ENCODE peak calls at places on chromosomes 12 and 14, in eight cellular contexts. One of them, this sample, is unnamed.

GRCh38 chr12:12983420-12984035 is 16.5 kb downstream of the HEBP1 start:
- DNase-seq in activated CD4-positive, alpha-beta T cell treated with anti-CD3 and anti-CD28 coated beads, Interleukin-2, amount 10 ng/mL, durations not matched to agents 7 days and 5 days: peak
- DNase-seq in GM04503: no peak
- DNase-seq in neuronal stem cell: no peak
- DNase-seq in NCI-H524: peak
- DNase-seq in AG04450: no peak
- DNase-seq in AG09319: peak
- DNase-seq in activated naive CD8-positive, alpha-beta T cell treated with anti-CD3 and anti-CD28 coated beads, Interleukin-2, amount 50 U/mL, for 24 hours: no peak
- DNase-seq in this sample: peak

GRCh38 chr12:75872762-75873161 is 158.8 kb downstream of the PHLDA1 start:
- DNase-seq in activated CD4-positive, alpha-beta T cell treated with anti-CD3 and anti-CD28 coated beads, Interleukin-2, amount 10 ng/mL, durations not matched to agents 7 days and 5 days: no peak
- DNase-seq in GM04503: no peak
- DNase-seq in neuronal stem cell: no peak
- DNase-seq in NCI-H524: no peak
- DNase-seq in AG04450: no peak
- DNase-seq in AG09319: no peak
- DNase-seq in activated naive CD8-positive, alpha-beta T cell treated with anti-CD3 and anti-CD28 coated beads, Interleukin-2, amount 50 U/mL, for 24 hours: no peak
- DNase-seq in this sample: no peak

GRCh38 chr14:79584679-79585078 is 626.6 kb downstream of the DIO2 start:
- DNase-seq in activated CD4-positive, alpha-beta T cell treated with anti-CD3 and anti-CD28 coated beads, Interleukin-2, amount 10 ng/mL, durations not matched to agents 7 days and 5 days: no peak
- DNase-seq in GM04503: peak
- DNase-seq in neuronal stem cell: no peak
- DNase-seq in NCI-H524: no peak
- DNase-seq in AG04450: peak
- DNase-seq in AG09319: peak
- DNase-seq in activated naive CD8-positive, alpha-beta T cell treated with anti-CD3 and anti-CD28 coated beads, Interleukin-2, amount 50 U/mL, for 24 hours: no peak
- DNase-seq in this sample: no peak

GRCh38 chr14:70234066-70234950 is 45.6 kb upstream of the SLC8A3 start:
- DNase-seq in activated CD4-positive, alpha-beta T cell treated with anti-CD3 and anti-CD28 coated beads, Interleukin-2, amount 10 ng/mL, durations not matched to agents 7 days and 5 days: no peak
- DNase-seq in GM04503: no peak
- DNase-seq in neuronal stem cell: no peak
- DNase-seq in NCI-H524: no peak
- DNase-seq in AG04450: no peak
- DNase-seq in AG09319: no peak
- DNase-seq in activated naive CD8-positive, alpha-beta T cell treated with anti-CD3 and anti-CD28 coated beads, Interleukin-2, amount 50 U/mL, for 24 hours: no peak
- DNase-seq in this sample: no peak

GRCh38 chr12:70960484-70960883 is 39.9 kb upstream of the PTPRR start:
- DNase-seq in activated CD4-positive, alpha-beta T cell treated with anti-CD3 and anti-CD28 coated beads, Interleukin-2, amount 10 ng/mL, durations not matched to agents 7 days and 5 days: no peak
- DNase-seq in GM04503: no peak
- DNase-seq in neuronal stem cell: no peak
- DNase-seq in NCI-H524: no peak
- DNase-seq in AG04450: no peak
- DNase-seq in AG09319: no peak
- DNase-seq in activated naive CD8-positive, alpha-beta T cell treated with anti-CD3 and anti-CD28 coated beads, Interleukin-2, amount 50 U/mL, for 24 hours: no peak
- DNase-seq in this sample: no peak

GRCh38 chr14:24852312-24853060 is 197.5 kb downstream of the STXBP6 start:
- DNase-seq in activated CD4-positive, alpha-beta T cell treated with anti-CD3 and anti-CD28 coated beads, Interleukin-2, amount 10 ng/mL, durations not matched to agents 7 days and 5 days: no peak
- DNase-seq in GM04503: no peak
- DNase-seq in neuronal stem cell: no peak
- DNase-seq in NCI-H524: no peak
- DNase-seq in AG04450: no peak
- DNase-seq in AG09319: no peak
- DNase-seq in activated naive CD8-positive, alpha-beta T cell treated with anti-CD3 and anti-CD28 coated beads, Interleukin-2, amount 50 U/mL, for 24 hours: no peak
- DNase-seq in this sample: peak

GRCh38 chr12:31118831-31119530 is 45.3 kb downstream of the DDX11 start:
- DNase-seq in activated CD4-positive, alpha-beta T cell treated with anti-CD3 and anti-CD28 coated beads, Interleukin-2, amount 10 ng/mL, durations not matched to agents 7 days and 5 days: no peak
- DNase-seq in GM04503: no peak
- DNase-seq in neuronal stem cell: peak
- DNase-seq in NCI-H524: peak
- DNase-seq in AG04450: no peak
- DNase-seq in AG09319: no peak
- DNase-seq in activated naive CD8-positive, alpha-beta T cell treated with anti-CD3 and anti-CD28 coated beads, Interleukin-2, amount 50 U/mL, for 24 hours: no peak
- DNase-seq in this sample: peak

GRCh38 chr14:92651106-92651792 is 97.2 kb downstream of the LGMN start:
- DNase-seq in activated CD4-positive, alpha-beta T cell treated with anti-CD3 and anti-CD28 coated beads, Interleukin-2, amount 10 ng/mL, durations not matched to agents 7 days and 5 days: peak
- DNase-seq in GM04503: no peak
- DNase-seq in neuronal stem cell: no peak
- DNase-seq in NCI-H524: no peak
- DNase-seq in AG04450: no peak
- DNase-seq in AG09319: no peak
- DNase-seq in activated naive CD8-positive, alpha-beta T cell treated with anti-CD3 and anti-CD28 coated beads, Interleukin-2, amount 50 U/mL, for 24 hours: peak
- DNase-seq in this sample: no peak

GRCh38 chr14:59677771-59678211 is 101.2 kb upstream of the CCDC175 start:
- DNase-seq in activated CD4-positive, alpha-beta T cell treated with anti-CD3 and anti-CD28 coated beads, Interleukin-2, amount 10 ng/mL, durations not matched to agents 7 days and 5 days: no peak
- DNase-seq in GM04503: peak
- DNase-seq in neuronal stem cell: no peak
- DNase-seq in NCI-H524: no peak
- DNase-seq in AG04450: peak
- DNase-seq in AG09319: no peak
- DNase-seq in activated naive CD8-positive, alpha-beta T cell treated with anti-CD3 and anti-CD28 coated beads, Interleukin-2, amount 50 U/mL, for 24 hours: no peak
- DNase-seq in this sample: no peak

GRCh38 chr12:124938606-124939427 is 24.4 kb upstream of the UBC start:
- DNase-seq in activated CD4-positive, alpha-beta T cell treated with anti-CD3 and anti-CD28 coated beads, Interleukin-2, amount 10 ng/mL, durations not matched to agents 7 days and 5 days: peak
- DNase-seq in GM04503: no peak
- DNase-seq in neuronal stem cell: no peak
- DNase-seq in NCI-H524: no peak
- DNase-seq in AG04450: no peak
- DNase-seq in AG09319: peak
- DNase-seq in activated naive CD8-positive, alpha-beta T cell treated with anti-CD3 and anti-CD28 coated beads, Interleukin-2, amount 50 U/mL, for 24 hours: peak
- DNase-seq in this sample: no peak

GRCh38 chr12:55809274-55809673 is 8.2 kb downstream of the SARNP start:
- DNase-seq in activated CD4-positive, alpha-beta T cell treated with anti-CD3 and anti-CD28 coated beads, Interleukin-2, amount 10 ng/mL, durations not matched to agents 7 days and 5 days: no peak
- DNase-seq in GM04503: no peak
- DNase-seq in neuronal stem cell: no peak
- DNase-seq in NCI-H524: no peak
- DNase-seq in AG04450: no peak
- DNase-seq in AG09319: no peak
- DNase-seq in activated naive CD8-positive, alpha-beta T cell treated with anti-CD3 and anti-CD28 coated beads, Interleukin-2, amount 50 U/mL, for 24 hours: no peak
- DNase-seq in this sample: no peak

GRCh38 chr12:32273712-32274111 is 125.6 kb upstream of the FGD4 start:
- DNase-seq in activated CD4-positive, alpha-beta T cell treated with anti-CD3 and anti-CD28 coated beads, Interleukin-2, amount 10 ng/mL, durations not matched to agents 7 days and 5 days: peak
- DNase-seq in GM04503: no peak
- DNase-seq in neuronal stem cell: peak
- DNase-seq in NCI-H524: no peak
- DNase-seq in AG04450: no peak
- DNase-seq in AG09319: no peak
- DNase-seq in activated naive CD8-positive, alpha-beta T cell treated with anti-CD3 and anti-CD28 coated beads, Interleukin-2, amount 50 U/mL, for 24 hours: peak
- DNase-seq in this sample: no peak

GRCh38 chr12:110230655-110231054 is 50.4 kb upstream of the ATP2A2 start:
- DNase-seq in activated CD4-positive, alpha-beta T cell treated with anti-CD3 and anti-CD28 coated beads, Interleukin-2, amount 10 ng/mL, durations not matched to agents 7 days and 5 days: no peak
- DNase-seq in GM04503: no peak
- DNase-seq in neuronal stem cell: no peak
- DNase-seq in NCI-H524: no peak
- DNase-seq in AG04450: no peak
- DNase-seq in AG09319: no peak
- DNase-seq in activated naive CD8-positive, alpha-beta T cell treated with anti-CD3 and anti-CD28 coated beads, Interleukin-2, amount 50 U/mL, for 24 hours: no peak
- DNase-seq in this sample: no peak

GRCh38 chr12:69739287-69740191 is 879 bp downstream of the RAB3IP start:
- DNase-seq in activated CD4-positive, alpha-beta T cell treated with anti-CD3 and anti-CD28 coated beads, Interleukin-2, amount 10 ng/mL, durations not matched to agents 7 days and 5 days: peak
- DNase-seq in GM04503: no peak
- DNase-seq in neuronal stem cell: peak
- DNase-seq in NCI-H524: peak
- DNase-seq in AG04450: no peak
- DNase-seq in AG09319: no peak
- DNase-seq in activated naive CD8-positive, alpha-beta T cell treated with anti-CD3 and anti-CD28 coated beads, Interleukin-2, amount 50 U/mL, for 24 hours: peak
- DNase-seq in this sample: peak

GRCh38 chr12:45730116-45730841 is 773 bp downstream of the ARID2 start:
- DNase-seq in activated CD4-positive, alpha-beta T cell treated with anti-CD3 and anti-CD28 coated beads, Interleukin-2, amount 10 ng/mL, durations not matched to agents 7 days and 5 days: peak
- DNase-seq in GM04503: no peak
- DNase-seq in neuronal stem cell: peak
- DNase-seq in NCI-H524: peak
- DNase-seq in AG04450: no peak
- DNase-seq in AG09319: no peak
- DNase-seq in activated naive CD8-positive, alpha-beta T cell treated with anti-CD3 and anti-CD28 coated beads, Interleukin-2, amount 50 U/mL, for 24 hours: peak
- DNase-seq in this sample: peak

GRCh38 chr14:66038214-66038977 is 447.8 kb upstream of the CCDC196 start:
- DNase-seq in activated CD4-positive, alpha-beta T cell treated with anti-CD3 and anti-CD28 coated beads, Interleukin-2, amount 10 ng/mL, durations not matched to agents 7 days and 5 days: no peak
- DNase-seq in GM04503: no peak
- DNase-seq in neuronal stem cell: no peak
- DNase-seq in NCI-H524: no peak
- DNase-seq in AG04450: no peak
- DNase-seq in AG09319: no peak
- DNase-seq in activated naive CD8-positive, alpha-beta T cell treated with anti-CD3 and anti-CD28 coated beads, Interleukin-2, amount 50 U/mL, for 24 hours: no peak
- DNase-seq in this sample: no peak

GRCh38 chr14:60106341-60106740 is 14.6 kb downstream of the PCNX4 start:
- DNase-seq in activated CD4-positive, alpha-beta T cell treated with anti-CD3 and anti-CD28 coated beads, Interleukin-2, amount 10 ng/mL, durations not matched to agents 7 days and 5 days: no peak
- DNase-seq in GM04503: no peak
- DNase-seq in neuronal stem cell: no peak
- DNase-seq in NCI-H524: no peak
- DNase-seq in AG04450: no peak
- DNase-seq in AG09319: no peak
- DNase-seq in activated naive CD8-positive, alpha-beta T cell treated with anti-CD3 and anti-CD28 coated beads, Interleukin-2, amount 50 U/mL, for 24 hours: no peak
- DNase-seq in this sample: no peak

This sample was measured in iPS-NIHi11.